ENCODE peak calls at places on chromosome 3, in four cellular contexts. E, X, B and T are unnamed samples.

GRCh38 chr3:130850044-130850797 is 43.7 kb upstream of the ATP2C1 start:
- DNase-seq in E (no peak), X (peak; percentile 38), B (no peak), T (no peak)

GRCh38 chr3:172987268-172987667 is 153.8 kb downstream of the SPATA16 start:
- DNase-seq in E (no peak), X (no peak), B (no peak), T (no peak)

GRCh38 chr3:11803977-11804903 is 42.4 kb downstream of the TAMM41 start:
- DNase-seq in E (peak; percentile 42), X (peak; percentile 43), B (no peak), T (no peak)

GRCh38 chr3:32241100-32241499 is 2.6 kb downstream of the CMTM8 start:
- DNase-seq in E (no peak), X (no peak), B (no peak), T (no peak)

GRCh38 chr3:21747376-21747775 is 3.6 kb downstream of the ZNF385D start:
- DNase-seq in E (no peak), X (no peak), B (no peak), T (no peak)

GRCh38 chr3:159945930-159946329 is 42.7 kb upstream of the IL12A start:
- DNase-seq in E (no peak), X (no peak), B (no peak), T (no peak)

GRCh38 chr3:121855555-121855954 is 20.5 kb downstream of the EAF2 start:
- DNase-seq in E (no peak), X (no peak), B (no peak), T (no peak)

GRCh38 chr3:143016321-143016972 is 15.1 kb downstream of the U2SURP start:
- DNase-seq in E (no peak), X (no peak), B (no peak), T (no peak)

GRCh38 chr3:12458901-12459300 is 25.4 kb upstream of the TSEN2 start:
- DNase-seq in E (no peak), X (peak; percentile 74), B (no peak), T (no peak)

GRCh38 chr3:146466596-146466995 is 2.8 kb downstream of the PLSCR2 start:
- DNase-seq in E (no peak), X (no peak), B (no peak), T (no peak)

GRCh38 chr3:150727653-150728502 is 24.2 kb upstream of the ERICH6 start:
- DNase-seq in E (no peak), X (peak; percentile 50), B (no peak), T (no peak)

GRCh38 chr3:45803252-45803935 is 7.1 kb upstream of the SLC6A20 start:
- DNase-seq in E (no peak), X (no peak), B (no peak), T (no peak)

GRCh38 chr3:132626955-132627354 is 29.9 kb downstream of the ACKR4 start:
- DNase-seq in E (no peak), X (no peak), B (no peak), T (no peak)

GRCh38 chr3:96970211-96970610 is 155.8 kb downstream of the EPHA6 start:
- DNase-seq in E (no peak), X (no peak), B (no peak), T (no peak)

GRCh38 chr3:194624956-194625355 is 8.3 kb downstream of the TMEM44 start:
- DNase-seq in E (no peak), X (no peak), B (no peak), T (no peak)

GRCh38 chr3:46845397-46845859 is 17.8 kb downstream of the MYL3 start:
- DNase-seq in E (peak; percentile 53), X (peak; percentile 89), B (peak; percentile 92), T (peak; percentile 89)

GRCh38 chr3:66314455-66314854 is 93.7 kb downstream of the SLC25A26 start:
- DNase-seq in E (no peak), X (no peak), B (no peak), T (no peak)

GRCh38 chr3:61637088-61638051 is 76.0 kb downstream of the PTPRG start:
- DNase-seq in E (peak; percentile 74), X (no peak), B (peak; percentile 75), T (no peak)

GRCh38 chr3:56022619-56023018 is 445.6 kb downstream of the ERC2 start:
- DNase-seq in E (no peak), X (no peak), B (no peak), T (no peak)

GRCh38 chr3:108234387-108234957 is 12.2 kb upstream of the IFT57 start:
- DNase-seq in E (no peak), X (no peak), B (no peak), T (no peak)

GRCh38 chr3:41247590-41247989 is 48.3 kb downstream of the CTNNB1 start:
- DNase-seq in E (no peak), X (no peak), B (no peak), T (no peak)
- H3K27ac ChIP-seq in E (no peak overlapping the region), X (no peak overlapping the region), B (no peak overlapping the region), T (no peak overlapping the region)

DNA sequence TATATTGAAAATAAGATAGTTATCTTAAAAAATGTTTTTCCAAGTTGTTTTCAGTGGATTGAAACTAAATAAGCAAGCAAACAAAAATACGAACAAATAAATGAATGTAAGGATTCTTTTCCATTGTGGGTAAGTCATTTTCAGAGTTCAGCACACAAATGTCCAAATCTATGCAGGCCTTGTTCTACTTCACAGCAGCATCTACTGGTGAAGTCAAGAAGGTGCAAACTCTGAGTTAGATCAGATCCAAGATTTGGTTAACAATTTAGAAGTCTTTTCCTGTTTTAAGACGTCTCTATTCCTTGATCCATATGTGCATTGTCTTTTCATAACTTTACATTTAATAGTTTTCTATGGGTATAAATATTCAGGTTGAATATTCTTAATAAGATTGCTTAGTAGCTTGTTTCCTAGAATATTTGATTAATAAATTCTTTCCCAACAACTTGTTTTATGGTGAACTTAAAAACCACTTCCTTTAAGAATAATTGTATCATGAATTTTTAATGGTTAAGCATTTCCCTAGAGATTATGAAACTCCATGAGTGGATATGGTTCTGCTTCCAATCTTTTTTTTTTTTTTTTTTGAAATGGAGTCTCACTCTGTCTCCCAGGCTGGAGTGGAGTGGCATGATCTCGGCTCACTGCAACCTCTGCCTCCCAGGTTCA is 10.5 kb downstream of the PTX3 start:
- DNase-seq in E (no peak), X (no peak), B (no peak), T (no peak)
- TF ChIP-seq CTCF in E (no peak), X (no peak), B (peak; percentile 40), T (peak; percentile 14)

GRCh38 chr3:40309925-40310635 is 573 bp downstream of the EIF1B start:
- DNase-seq in E (peak; percentile 33), X (peak; percentile 41), B (peak; percentile 76), T (peak; percentile 82)

GRCh38 chr3:40307176-40307575 is 2.3 kb upstream of the EIF1B start:
- DNase-seq in E (no peak), X (no peak), B (no peak), T (no peak)

GRCh38 chr3:40310690-40311089 is 1.2 kb downstream of the EIF1B start:
- DNase-seq in E (no peak), X (no peak), B (no peak), T (no peak)

GRCh38 chr3:40308725-40309438 is 625 bp upstream of the EIF1B start:
- DNase-seq in E (no peak), X (no peak), B (no peak), T (no peak)

GRCh38 chr3:40309439-40309924 is at the start of gene EIF1B:
- DNase-seq in E (peak; percentile 99), X (peak; percentile 98), B (peak; percentile 99), T (peak; percentile 99)
- TF ChIP-seq EP300 in E (no peak), X (no peak), B (no peak), T (no peak)

GRCh38 chr3:188243124-188243795 is 89.3 kb downstream of the LPP start:
- DNase-seq in E (no peak), X (no peak), B (no peak), T (no peak)
- H3K27ac ChIP-seq in E (peak overlapping the region; percentile 43), X (no peak overlapping the region), B (peak overlapping the region; percentile 70), T (peak overlapping the region; percentile 52)

GRCh38 chr3:183895296-183895695 is 10.6 kb upstream of the PARL start:
- DNase-seq in E (no peak), X (no peak), B (no peak), T (no peak)
- TF ChIP-seq CTCF in E (no peak), X (peak; percentile 44), B (peak; percentile 60), T (peak; percentile 73)

DNA sequence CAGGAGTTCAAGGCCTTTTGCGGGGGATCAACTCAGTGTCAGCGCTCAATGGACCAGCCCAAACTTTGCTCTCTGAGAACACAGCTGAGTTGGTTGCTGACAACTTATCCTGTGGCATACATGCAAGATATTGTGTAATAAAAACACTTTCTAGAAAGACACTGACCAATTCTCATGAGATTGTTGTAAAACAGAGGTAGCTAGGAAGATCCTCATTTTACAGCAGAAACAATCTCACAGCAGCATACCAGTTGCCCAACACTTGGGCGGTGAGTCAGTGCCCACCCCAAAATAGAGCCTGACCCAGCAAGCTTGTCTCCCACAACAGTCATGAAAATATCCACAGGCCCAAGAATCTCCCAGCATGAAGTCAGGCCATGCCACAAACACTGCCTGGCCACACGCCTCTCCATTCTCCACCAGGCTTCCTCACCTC is 18.2 kb downstream of the KLHL6 start:
- DNase-seq in E (no peak), X (peak; percentile 74), B (no peak), T (no peak)
- TF ChIP-seq EP300 in E (no peak), X (no peak), B (no peak), T (no peak)

DNA sequence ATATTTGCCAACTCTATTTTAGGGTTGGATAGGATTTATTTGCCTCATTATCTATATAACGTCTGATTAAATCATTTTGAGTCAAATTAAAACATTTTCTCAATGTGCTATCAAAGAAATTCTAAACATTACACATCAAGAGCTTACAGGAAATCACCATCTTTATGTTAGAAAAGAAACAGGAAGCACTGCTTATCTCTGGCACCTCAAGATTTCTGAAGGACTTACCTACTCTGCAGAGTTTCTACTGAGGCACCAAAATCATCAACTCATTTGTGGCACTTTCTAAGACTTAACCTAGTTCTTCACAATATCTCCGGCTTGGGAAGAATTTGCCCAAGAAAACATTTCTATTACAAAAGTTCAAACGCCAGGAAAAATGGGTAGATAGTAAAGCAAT is 181.3 kb upstream of the EOMES start:
- DNase-seq in E (no peak), X (no peak), B (no peak), T (no peak)
- H3K27ac ChIP-seq in E (no peak overlapping the region), X (no peak overlapping the region), B (no peak overlapping the region), T (no peak overlapping the region)

GRCh38 chr3:71006810-71007785 is 576.4 kb downstream of the FOXP1 start:
- DNase-seq in E (no peak), X (no peak), B (no peak), T (no peak)
- TF ChIP-seq CTCF in E (no peak), X (peak; percentile 14), B (peak; percentile 30), T (no peak)